ENCODE peak calls at places on chromosomes 11 and 22, in nine cellular contexts. G is germinal center; M is bronchial epithelial cell; O is HFF-Myc; C is NCI-H460; V is amygdala; I is HuH-7.5; H is islet precursor cell; E is activated T-helper 1 cell treated with anti-CD3 and anti-CD28 coated beads, Interleukin-12 subunit alpha, Interleukin-12 subunit beta, Interleukin-2, Interleukin-4 antibody, amounts not matched to agents 30 ng/mL and 10 ng/mL and 1 ng/mL, durations not matched to agents 14 hours and 24 hours and 36 hours. T is an unnamed sample.

GRCh38 chr11:75826463-75827220 is 11.6 kb downstream of the UVRAG start:
- DNase-seq in G (no peak), M (peak; percentile 11), O (no peak), C (no peak), V (no peak), I (no peak), H (no peak), E (no peak), T (peak; percentile 72)

GRCh38 chr22:46583571-46583970 is 36.6 kb upstream of the GRAMD4 start:
- DNase-seq in G (no peak), M (no peak), O (no peak), C (no peak), V (no peak), I (no peak), H (no peak), E (no peak), T (no peak)

GRCh38 chr22:19666663-19667593 is 47.4 kb upstream of the SEPTIN5 start:
- DNase-seq in G (no peak), M (no peak), O (no peak), C (no peak), V (no peak), I (no peak), H (no peak), E (no peak), T (peak; percentile 33)

GRCh38 chr22:22939537-22940368 is 52.1 kb downstream of the IGLL5 start:
- DNase-seq in G (peak; percentile 78), M (no peak), O (no peak), C (no peak), V (no peak), I (no peak), H (no peak), E (no peak), T (no peak)

GRCh38 chr11:46334211-46334610 is 13.1 kb upstream of the DGKZ start:
- DNase-seq in G (no peak), M (no peak), O (no peak), C (no peak), V (no peak), I (no peak), H (peak; percentile 54), E (no peak), T (no peak)

GRCh38 chr22:23216331-23217170 is 36.2 kb downstream of the BCR start:
- DNase-seq in G (no peak), M (no peak), O (no peak), C (no peak), V (no peak), I (peak; percentile 55), H (no peak), E (peak; percentile 42), T (no peak)

GRCh38 chr11:34988294-34989255 is 72.2 kb downstream of the PDHX start:
- DNase-seq in G (no peak), M (no peak), O (no peak), C (no peak), V (no peak), I (no peak), H (no peak), E (no peak), T (no peak)

GRCh38 chr22:46721716-46722115 is 16.3 kb downstream of the CERK start:
- DNase-seq in G (no peak), M (peak; percentile 43), O (no peak), C (no peak), V (no peak), I (no peak), H (no peak), E (no peak), T (no peak)